ENCODE peak calls at places on chromosomes 2 and 18, in eight cellular contexts. N is PC-9, T is uterus, O is astrocyte of the spinal cord, I is foreskin fibroblast, X is spleen, A is cardiac fibroblast, U is prostate gland. C is an unnamed sample.

GRCh38 chr2:33442528-33443069 is 33.9 kb upstream of the RASGRP3 start:
- DNase-seq in I (peak), T (no peak), N (no peak), U (no peak), A (peak), O (no peak), X (no peak), C (no peak)

GRCh38 chr18:69757733-69758132 is 189.9 kb downstream of the CD226 start:
- DNase-seq in I (peak), N (no peak), O (peak), A (peak), U (no peak), T (no peak), X (no peak), C (no peak)

GRCh38 chr2:201363857-201364560 is 6.9 kb upstream of the FLACC1 start:
- DNase-seq in N (peak), I (peak), T (no peak), A (peak), U (peak), O (peak), X (no peak), C (peak)

GRCh38 chr2:143717053-143717452 is 587.8 kb downstream of the ARHGAP15 start:
- DNase-seq in O (peak), T (no peak), N (no peak), X (no peak), A (peak), U (peak), I (peak), C (no peak)

GRCh38 chr2:168441214-168441872 is 14.7 kb upstream of the CERS6 start:
- DNase-seq in I (no peak), O (no peak), A (no peak), T (no peak), U (no peak), N (no peak), X (no peak), C (no peak)

GRCh38 chr18:9878095-9878494 is 7.7 kb upstream of the TXNDC2 start:
- DNase-seq in X (no peak), A (no peak), N (no peak), O (no peak), T (no peak), I (no peak), U (no peak), C (no peak)

GRCh38 chr2:156511803-156512202 is 75.6 kb downstream of the GPD2 start:
- DNase-seq in O (no peak), N (no peak), T (no peak), I (no peak), A (no peak), X (no peak), U (no peak), C (no peak)

GRCh38 chr2:151762694-151763093 is 28.4 kb upstream of the NEB start:
- DNase-seq in X (no peak), O (no peak), U (no peak), I (peak), T (no peak), A (no peak), N (no peak), C (no peak)

GRCh38 chr2:238790126-238790820 is 57.6 kb upstream of the TWIST2 start:
- DNase-seq in U (no peak), T (no peak), A (no peak), O (no peak), X (no peak), I (peak), N (no peak), C (no peak)

GRCh38 chr2:120066708-120067547 is 54.1 kb downstream of the EPB41L5 start:
- DNase-seq in X (no peak), I (peak), O (peak), A (peak), N (peak), U (peak), T (no peak), C (no peak)

GRCh38 chr2:38037757-38038615 is 38.0 kb downstream of the CYP1B1 start:
- DNase-seq in N (no peak), O (peak), U (peak), X (no peak), I (peak), T (peak), A (peak), C (no peak)

DNA sequence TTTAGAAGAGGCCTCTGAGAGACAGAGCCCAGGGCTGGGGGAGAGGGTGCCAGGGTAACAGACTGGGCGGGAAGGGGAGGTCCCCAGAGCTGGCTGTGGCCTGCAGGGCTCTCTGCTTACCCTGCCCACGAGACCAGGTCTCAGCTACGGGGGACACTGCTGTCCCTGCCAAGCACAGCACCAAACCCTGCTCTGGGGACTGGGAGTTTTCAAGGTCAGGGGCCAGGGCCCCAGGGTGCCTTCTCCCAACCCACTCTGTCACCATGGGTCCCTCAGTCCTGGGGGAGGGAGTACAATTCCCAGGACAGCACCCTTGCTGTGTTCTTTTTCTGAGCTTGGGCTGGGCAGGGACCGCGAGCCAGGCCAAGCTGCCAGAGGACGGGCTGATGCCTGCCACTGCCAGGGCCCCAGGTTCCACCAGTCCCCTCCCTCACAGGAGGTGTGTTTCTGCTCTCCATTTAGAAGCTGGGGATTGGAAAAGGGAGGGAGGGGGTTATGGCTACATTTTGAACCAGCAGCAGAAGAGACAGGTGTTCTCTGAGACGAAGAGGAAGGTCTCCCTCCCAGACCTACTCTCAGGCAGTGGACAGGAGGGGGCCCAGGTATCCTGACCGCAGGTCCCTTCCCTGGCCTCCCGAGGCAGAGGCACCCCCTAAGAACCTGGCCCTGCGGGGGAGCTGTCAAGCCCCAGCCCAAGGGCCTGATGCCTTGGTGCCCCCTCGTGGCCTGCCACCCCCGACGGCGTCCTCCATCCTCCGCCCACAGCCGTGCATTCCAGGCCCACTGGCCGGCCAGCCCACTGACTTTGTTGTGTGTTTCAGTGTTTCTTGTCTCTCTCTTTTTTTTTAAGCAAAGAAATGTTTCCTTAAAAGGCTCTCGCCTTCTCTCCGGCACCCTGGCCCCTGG is 80.4 kb downstream of the TNS1 start:
- DNase-seq in U (peak), T (peak), I (no peak), N (no peak), A (peak), X (no peak), O (no peak), C (no peak)
- H3K4me3 ChIP-seq in U (no peak), T (no peak), I (no peak), N (no peak), A (no peak), X (no peak), O (no peak), C (no peak)

GRCh38 chr2:237685408-237685807 is 58.0 kb downstream of the LRRFIP1 start:
- DNase-seq in N (no peak), X (peak), A (peak), U (no peak), O (no peak), T (no peak), I (peak), C (no peak)

GRCh38 chr2:237680702-237681478 is 53.5 kb downstream of the LRRFIP1 start:
- DNase-seq in I (no peak), X (no peak), A (no peak), O (no peak), U (no peak), N (no peak), T (no peak), C (no peak)

GRCh38 chr2:237682151-237682550 is 54.8 kb downstream of the LRRFIP1 start:
- DNase-seq in X (no peak), N (no peak), U (no peak), O (no peak), A (no peak), I (no peak), T (no peak), C (no peak)

GRCh38 chr2:237686659-237687136 is 59.3 kb downstream of the LRRFIP1 start:
- DNase-seq in N (no peak), T (peak), I (no peak), X (peak), A (peak), U (no peak), O (no peak), C (no peak)

GRCh38 chr2:237682901-237683670 is 55.7 kb downstream of the LRRFIP1 start:
- DNase-seq in X (peak), U (no peak), I (no peak), N (peak), O (no peak), T (no peak), A (no peak), C (no peak)
- H3K4me3 ChIP-seq in X (no peak), U (no peak), I (no peak), N (peak), O (no peak), T (no peak), A (no peak), C (no peak)

DNA sequence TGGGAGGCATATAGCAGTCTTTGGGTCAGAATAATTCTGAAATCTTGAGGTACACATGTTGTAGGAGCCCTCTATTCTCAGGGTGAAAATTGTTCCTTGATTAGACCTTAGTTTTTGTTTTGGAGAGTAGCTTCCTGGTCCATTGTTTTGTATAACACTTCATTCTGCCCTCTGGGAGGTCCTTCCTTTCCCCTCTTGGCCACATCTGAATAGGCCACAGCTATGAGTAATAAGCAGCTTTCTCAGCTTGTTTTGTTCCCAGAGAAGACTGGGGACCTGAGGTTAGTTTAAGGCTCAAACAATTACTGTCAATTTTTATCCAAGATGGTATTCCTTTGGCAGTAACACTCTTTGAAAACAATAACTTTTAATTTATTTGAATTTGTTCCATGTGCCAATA is 72.6 kb upstream of the NOL4 start:
- DNase-seq in U (no peak), I (no peak), X (no peak), O (no peak), T (no peak), A (no peak), N (no peak), C (no peak)
- H3K4me3 ChIP-seq in U (no peak), I (no peak), X (no peak), O (no peak), T (no peak), A (no peak), N (no peak), C (no peak)

GRCh38 chr2:113234721-113235346 is 43.9 kb downstream of the PAX8 start:
- DNase-seq in X (no peak), N (no peak), I (peak), O (no peak), T (no peak), A (no peak), U (no peak), C (no peak)
- H3K4me3 ChIP-seq in X (peak), N (peak), I (peak), O (peak), T (peak), A (peak), U (peak), C (no peak)

DNA sequence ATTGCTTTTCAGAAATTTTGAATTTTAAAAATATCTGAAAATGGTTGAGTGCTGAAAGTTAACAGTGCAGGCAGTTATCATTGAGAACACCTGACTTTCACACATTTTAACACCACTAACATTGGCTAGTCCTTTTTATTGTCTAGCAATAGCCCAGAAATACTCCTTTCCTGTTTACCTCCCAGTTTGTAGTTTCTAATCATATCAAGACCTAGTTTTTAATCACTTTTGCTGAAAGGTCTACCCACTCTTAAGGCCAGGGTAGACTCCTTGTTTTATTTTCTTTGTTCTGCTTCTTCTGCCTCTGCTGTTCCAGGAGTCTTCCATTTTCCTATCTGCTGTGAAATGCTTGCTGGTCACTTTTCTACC is 72.1 kb downstream of the UBE2E3 start:
- DNase-seq in I (no peak), O (no peak), U (no peak), X (no peak), A (no peak), T (no peak), N (no peak), C (no peak)
- H3K4me3 ChIP-seq in I (no peak), O (no peak), U (no peak), X (no peak), A (no peak), T (no peak), N (no peak), C (no peak)

DNA sequence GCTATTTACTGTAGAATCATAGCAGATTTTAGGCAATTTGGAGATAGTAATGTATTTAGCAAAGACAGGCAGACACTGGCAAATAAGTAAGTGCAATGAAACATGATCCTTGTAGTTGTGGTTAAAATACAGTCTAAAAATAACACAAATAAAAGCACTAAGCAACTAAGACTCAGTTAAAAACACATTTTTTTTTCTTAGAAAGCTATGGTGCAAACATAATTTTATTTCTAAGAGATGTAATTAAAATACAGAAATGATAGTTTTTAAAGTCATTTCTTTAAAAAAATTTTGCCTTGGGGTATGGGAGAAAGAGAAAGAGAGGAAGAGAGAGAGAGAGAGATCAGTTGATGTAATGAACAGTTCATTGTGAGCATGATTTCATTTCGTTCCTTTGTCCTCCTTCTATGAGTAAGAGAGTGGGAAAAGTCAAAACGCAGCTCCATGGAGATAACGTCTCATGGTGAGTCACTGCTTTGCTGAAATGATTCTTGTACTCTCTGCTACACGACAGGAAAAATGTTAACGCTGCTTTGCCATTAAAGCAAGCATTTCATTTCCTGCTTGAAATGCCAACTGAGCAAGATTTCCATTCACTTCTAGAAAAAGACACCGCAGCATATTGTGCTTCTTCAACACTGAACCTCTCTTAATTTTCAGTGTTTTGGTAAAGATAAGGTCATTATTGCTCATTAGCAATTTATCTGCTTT is 61.3 kb upstream of the PGAP1 start:
- DNase-seq in X (no peak), U (peak), T (peak), I (peak), A (peak), N (peak), O (peak), C (no peak)
- H3K4me3 ChIP-seq in X (no peak), U (no peak), T (no peak), I (peak), A (peak), N (peak), O (peak), C (no peak)

GRCh38 chr2:36369163-36369562 is 13.6 kb downstream of the CRIM1 start:
- DNase-seq in O (no peak), U (no peak), I (no peak), T (no peak), A (no peak), N (no peak), X (no peak), C (no peak)
- H3K4me3 ChIP-seq in O (no peak), U (no peak), I (no peak), T (no peak), A (no peak), N (no peak), X (no peak), C (no peak)

DNA sequence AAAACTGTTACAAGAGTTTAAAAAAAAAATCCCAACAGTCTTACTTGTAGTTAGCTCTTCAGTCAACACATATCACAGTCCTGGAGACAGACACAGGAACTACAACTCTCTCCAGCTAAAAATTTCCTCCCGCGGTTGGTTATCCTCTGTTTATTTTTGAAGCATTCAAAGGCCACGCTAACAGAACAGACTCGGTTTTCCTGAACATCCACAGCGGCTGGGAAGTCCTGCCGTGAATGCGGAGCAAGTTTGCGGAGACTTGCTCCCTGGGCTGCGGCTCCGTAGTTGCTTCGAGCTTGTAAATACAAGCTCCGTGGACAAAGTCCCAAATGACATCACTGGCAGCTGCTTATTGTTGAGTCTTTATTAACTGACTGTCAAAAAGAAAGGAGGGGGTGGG is at the start of gene NCKAP5:
- DNase-seq in I (peak), U (peak), X (no peak), T (no peak), O (peak), A (peak), N (no peak), C (no peak)
- H3K4me3 ChIP-seq in I (peak), U (peak), X (no peak), T (peak), O (peak), A (peak), N (no peak), C (no peak)

DNA sequence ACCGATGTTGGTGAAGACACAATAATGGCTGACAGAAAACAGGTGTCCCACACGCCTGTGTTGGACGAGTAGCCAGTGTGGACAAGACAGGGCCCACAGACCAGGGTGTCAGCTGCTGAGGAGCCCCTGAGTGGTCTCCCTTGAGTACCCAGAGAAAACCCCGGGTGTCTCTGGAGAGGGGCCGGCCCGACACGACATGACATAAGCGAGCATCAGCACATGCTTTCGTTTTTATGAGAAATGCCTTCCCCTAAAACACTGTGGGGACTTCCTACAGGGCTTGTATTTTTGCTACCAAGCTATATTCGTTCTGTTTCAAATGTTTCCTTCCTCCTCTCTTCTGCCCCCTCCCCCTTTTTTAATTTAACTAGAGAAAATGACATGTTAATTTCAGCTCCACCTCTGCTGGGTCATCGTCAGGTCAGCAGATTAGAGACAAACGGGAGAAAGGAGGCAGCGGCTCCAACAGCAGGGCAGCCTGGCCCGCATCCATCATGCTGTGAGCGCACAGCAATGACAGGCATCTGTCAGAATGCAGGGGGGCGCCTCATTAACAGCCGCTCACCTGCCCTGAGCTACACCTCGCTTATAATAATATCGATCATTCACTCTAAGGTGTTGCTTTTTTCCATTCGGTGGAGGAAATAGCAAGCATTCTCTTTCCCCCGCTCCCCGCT is 286.3 kb downstream of the ZNF516 start:
- DNase-seq in X (no peak), T (no peak), A (no peak), O (no peak), U (no peak), N (no peak), I (no peak), C (no peak)
- H3K4me3 ChIP-seq in X (no peak), T (peak), A (peak), O (no peak), U (no peak), N (no peak), I (no peak), C (no peak)

C was measured in CD4-positive, alpha-beta memory T cell.